ENCODE peak calls at places on chromosome 2, in four cellular contexts. G, Q, A and L are unnamed samples.

GRCh38 chr2:200054681-200055468 is 99.5 kb downstream of the MAIP1 start:
- DNase-seq in Q (no peak), G (no peak), A (no peak), L (no peak)

GRCh38 chr2:21585863-21586262 is 462.1 kb downstream of the TDRD15 start:
- DNase-seq in G (no peak), A (no peak), Q (no peak), L (no peak)

GRCh38 chr2:8304821-8305766 is 376.8 kb upstream of the ID2 start:
- DNase-seq in A (no peak), Q (no peak), G (no peak), L (no peak)

GRCh38 chr2:147177449-147177848 is 667.4 kb upstream of the ACVR2A start:
- DNase-seq in Q (peak; percentile 18), A (no peak), G (no peak), L (peak; percentile 83)

GRCh38 chr2:113157108-113157896 is 16.5 kb upstream of the PSD4 start:
- DNase-seq in A (no peak), Q (peak; percentile 73), G (peak; percentile 20), L (peak; percentile 68)

GRCh38 chr2:67085146-67085545 is 312.0 kb upstream of the ETAA1 start:
- DNase-seq in A (no peak), G (no peak), Q (no peak), L (no peak)

GRCh38 chr2:134461511-134461910 is 207.6 kb downstream of the MGAT5 start:
- DNase-seq in A (no peak), G (no peak), Q (no peak), L (no peak)

GRCh38 chr2:66929632-66930385 is 467.3 kb upstream of the ETAA1 start:
- DNase-seq in A (no peak), G (peak; percentile 72), Q (peak; percentile 84), L (peak; percentile 72)

GRCh38 chr2:202911513-202912341 is at the start of the genes CARF and WDR12:
- DNase-seq in G (peak; percentile 96), Q (peak; percentile 97), A (peak; percentile 86), L (peak; percentile 95)

GRCh38 chr2:206856474-206856873 is 82.8 kb upstream of the CPO start:
- DNase-seq in A (no peak), G (peak; percentile 51), Q (no peak), L (no peak)

GRCh38 chr2:132645943-132646804 is 23.8 kb downstream of the LYPD1 start:
- DNase-seq in G (no peak), Q (no peak), A (no peak), L (no peak)

GRCh38 chr2:219171231-219171651 is 1.4 kb upstream of the SLC23A3 start:
- DNase-seq in G (peak; percentile 66), Q (peak; percentile 62), A (no peak), L (peak; percentile 50)

GRCh38 chr2:136765736-136766323 is 485 bp downstream of the THSD7B start:
- DNase-seq in G (no peak), A (no peak), Q (no peak), L (no peak)

GRCh38 chr2:46002507-46002883 is 294.7 kb upstream of the EPAS1 start:
- DNase-seq in G (peak; percentile 25), Q (no peak), A (no peak), L (no peak)

GRCh38 chr2:105417789-105418475 is 19.1 kb upstream of the FHL2 start:
- DNase-seq in G (peak; percentile 74), Q (no peak), A (no peak), L (no peak)

GRCh38 chr2:170498559-170498958 is 216.6 kb upstream of the SP5 start:
- DNase-seq in Q (no peak), G (no peak), A (no peak), L (no peak)

GRCh38 chr2:58900664-58901063 is 659.5 kb upstream of the FANCL start:
- DNase-seq in G (peak; percentile 20), A (no peak), Q (no peak), L (no peak)

GRCh38 chr2:237441605-237442004 is 27.6 kb upstream of the COL6A3 start:
- DNase-seq in Q (no peak), A (no peak), G (peak; percentile 74), L (no peak)

GRCh38 chr2:118614856-118615255 is 232.6 kb downstream of the EN1 start:
- DNase-seq in G (no peak), A (no peak), Q (no peak), L (no peak)

GRCh38 chr2:189048189-189048588 is 74.0 kb downstream of the COL3A1 start:
- DNase-seq in G (no peak), A (no peak), Q (no peak), L (no peak)

GRCh38 chr2:189096769-189097447 is 82.7 kb downstream of the COL5A2 start:
- DNase-seq in A (no peak), G (peak; percentile 92), Q (peak; percentile 49), L (no peak)

GRCh38 chr2:239561448-239562001 is 160.7 kb upstream of the HDAC4 start:
- DNase-seq in Q (no peak), A (no peak), G (no peak), L (no peak)

GRCh38 chr2:114008720-114009119 is 118.8 kb downstream of the ACTR3 start:
- DNase-seq in Q (no peak), A (no peak), G (no peak), L (no peak)